ENCODE peak calls at places on chromosome 10, in nine cellular contexts. K is HCT116, U is PC-3, D is neural progenitor cell, C is MM.1S, N is SK-N-SH, B is GM23248, Q is GM23338, Y is hepatocyte. T is an unnamed sample.

GRCh38 chr10:14477408-14477710 is 146.6 kb upstream of the FRMD4A start:
- DNase-seq in C (no peak), B (peak; percentile 72), Q (no peak), D (no peak), N (no peak), U (no peak), K (no peak), Y (no peak), T (no peak)

GRCh38 chr10:132239126-132240031 is 52.6 kb downstream of the DPYSL4 start:
- DNase-seq in C (no peak), B (no peak), Y (no peak), Q (no peak), K (no peak), N (peak; percentile 91), U (no peak), D (peak; percentile 33), T (no peak)

GRCh38 chr10:15363031-15363430 is 8.1 kb downstream of the FAM171A1 start:
- DNase-seq in B (no peak), K (no peak), C (no peak), Y (no peak), N (no peak), U (no peak), Q (no peak), D (no peak), T (no peak)

GRCh38 chr10:71975087-71975890 is 11.1 kb downstream of the CHST3 start:
- DNase-seq in Y (no peak), Q (no peak), B (peak; percentile 71), U (peak; percentile 58), N (no peak), K (no peak), C (no peak), D (no peak), T (no peak)

GRCh38 chr10:34488476-34489130 is 326.5 kb downstream of the PARD3 start:
- DNase-seq in U (no peak), N (no peak), Q (no peak), D (no peak), Y (no peak), K (no peak), C (no peak), B (no peak), T (no peak)

GRCh38 chr10:110311357-110311949 is 6.7 kb upstream of the SMNDC1 start:
- DNase-seq in C (peak; percentile 72), U (peak; percentile 76), N (peak; percentile 64), D (peak; percentile 82), Q (peak; percentile 87), B (peak; percentile 82), K (peak; percentile 80), Y (peak; percentile 81), T (peak; percentile 77)

GRCh38 chr10:27723436-27723835 is 22.2 kb downstream of the MKX start:
- DNase-seq in U (no peak), B (peak; percentile 93), D (no peak), N (no peak), Q (peak; percentile 21), Y (no peak), C (no peak), K (no peak), T (no peak)

GRCh38 chr10:69439813-69440506 is 11.3 kb upstream of the TSPAN15 start:
- DNase-seq in B (peak; percentile 83), Y (peak; percentile 87), D (peak; percentile 16), C (no peak), K (no peak), Q (peak; percentile 29), U (peak; percentile 96), N (no peak), T (no peak)

GRCh38 chr10:88346151-88346977 is 236.8 kb downstream of the RNLS start:
- DNase-seq in K (no peak), D (no peak), N (no peak), U (no peak), B (no peak), Y (peak; percentile 8), C (no peak), Q (peak; percentile 19), T (no peak)

GRCh38 chr10:80760914-80761371 is 223.2 kb downstream of the SH2D4B start:
- DNase-seq in C (peak; percentile 25), U (no peak), D (no peak), Q (no peak), B (no peak), Y (no peak), N (no peak), K (no peak), T (no peak)

GRCh38 chr10:72283131-72283530 is 9.4 kb downstream of the DDIT4 start:
- DNase-seq in Q (no peak), N (no peak), U (no peak), K (no peak), D (no peak), C (no peak), Y (no peak), B (no peak), T (no peak)

GRCh38 chr10:110398419-110399162 is 93.9 kb upstream of the SMNDC1 start:
- DNase-seq in D (peak; percentile 23), Y (peak; percentile 92), K (peak; percentile 99), C (no peak), Q (peak; percentile 28), B (peak; percentile 99), U (peak; percentile 96), N (no peak), T (no peak)

GRCh38 chr10:91284486-91285090 is 64.1 kb downstream of the PCGF5 start:
- DNase-seq in N (no peak), C (no peak), K (no peak), D (no peak), Y (no peak), B (no peak), Q (peak; percentile 47), U (no peak), T (no peak)

GRCh38 chr10:71770789-71771188 is 2.5 kb downstream of the VSIR start:
- DNase-seq in C (no peak), Y (no peak), U (no peak), N (no peak), B (peak; percentile 45), K (no peak), D (no peak), Q (no peak), T (no peak)

GRCh38 chr10:5776881-5777197 is 36.4 kb downstream of the GDI2 start:
- DNase-seq in N (no peak), Q (no peak), U (peak; percentile 20), Y (no peak), C (no peak), D (no peak), K (no peak), B (peak; percentile 94), T (no peak)

GRCh38 chr10:9331583-9332008 is 1277.1 kb downstream of the GATA3 start:
- DNase-seq in C (peak; percentile 77), D (peak; percentile 49), Q (peak; percentile 62), B (peak; percentile 69), Y (peak; percentile 75), U (peak; percentile 32), N (peak; percentile 56), K (peak; percentile 19), T (peak; percentile 66)
- TF ChIP-seq EZH2phosphoT487 in C (no peak), D (no peak), Q (no peak), B (no peak), Y (no peak), U (no peak), N (no peak), K (no peak), T (no peak)

DNA sequence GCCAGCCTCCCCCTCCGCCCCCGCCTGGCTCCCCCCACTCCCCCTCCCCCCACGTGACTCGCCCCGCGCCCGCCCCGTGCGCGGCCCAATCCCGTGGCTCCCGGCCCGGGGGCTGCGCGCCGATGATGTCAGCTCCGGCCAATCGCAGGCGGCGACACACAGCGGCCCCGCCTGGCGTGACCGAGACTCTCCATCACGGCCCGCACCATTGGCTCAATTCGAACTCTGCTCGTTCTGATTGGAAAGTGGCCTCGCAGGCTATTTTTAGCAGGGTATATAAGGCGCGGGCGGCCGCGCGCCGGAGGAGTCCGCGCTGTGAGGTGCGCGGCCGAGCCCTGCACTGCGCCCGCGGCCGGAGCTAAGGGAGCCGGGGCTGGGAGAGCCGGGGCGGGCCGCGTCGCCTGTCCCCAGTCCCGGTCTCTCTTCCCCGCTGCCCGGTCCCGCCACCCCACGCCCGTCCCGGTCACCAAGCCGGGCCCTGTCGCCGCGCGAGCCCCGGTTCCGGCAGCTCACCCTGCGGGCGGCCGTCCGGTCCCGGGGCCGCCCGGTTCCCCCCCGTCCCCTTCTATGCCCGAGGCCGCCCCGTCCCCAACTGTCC is 341 bp upstream of the KLF6 start:
- DNase-seq in Y (peak; percentile 99), D (peak; percentile 99), Q (peak; percentile 96), C (peak; percentile 98), K (peak; percentile 91), U (peak; percentile 91), B (peak; percentile 97), N (peak; percentile 100), T (peak; percentile 99)
- H2AFZ ChIP-seq in Y (no peak overlapping the region), D (no peak overlapping the region), Q (no peak overlapping the region), C (no peak overlapping the region), K (no peak overlapping the region), U (no peak overlapping the region), B (no peak overlapping the region), N (no peak overlapping the region), T (no peak overlapping the region)

DNA sequence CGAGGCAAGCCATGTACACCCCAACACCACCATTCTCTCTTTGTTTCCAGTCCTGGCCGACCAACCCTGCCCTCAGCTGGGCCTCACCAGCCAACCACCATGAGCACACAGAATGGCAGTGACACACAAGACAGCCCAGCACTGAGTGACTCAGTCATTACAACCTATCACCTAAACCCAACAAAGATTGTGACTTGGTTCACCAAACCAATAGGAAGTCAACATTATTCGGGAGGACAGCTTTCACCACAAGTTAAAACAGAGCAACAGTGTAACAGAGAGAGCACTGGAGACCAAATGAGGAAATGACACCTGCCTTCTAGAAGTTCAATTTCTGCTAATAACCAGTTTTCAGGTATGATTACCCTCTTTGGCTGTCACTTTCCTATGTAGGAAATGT is 72.1 kb downstream of the DNMBP start:
- DNase-seq in N (no peak), B (no peak), D (no peak), C (no peak), Y (no peak), Q (no peak), K (no peak), U (no peak), T (no peak)
- H3K27ac ChIP-seq in N (no peak overlapping the region), B (no peak overlapping the region), D (no peak overlapping the region), C (no peak overlapping the region), Y (peak overlapping the region; percentile 11), Q (no peak overlapping the region), K (no peak overlapping the region), U (no peak overlapping the region), T (no peak overlapping the region)

DNA sequence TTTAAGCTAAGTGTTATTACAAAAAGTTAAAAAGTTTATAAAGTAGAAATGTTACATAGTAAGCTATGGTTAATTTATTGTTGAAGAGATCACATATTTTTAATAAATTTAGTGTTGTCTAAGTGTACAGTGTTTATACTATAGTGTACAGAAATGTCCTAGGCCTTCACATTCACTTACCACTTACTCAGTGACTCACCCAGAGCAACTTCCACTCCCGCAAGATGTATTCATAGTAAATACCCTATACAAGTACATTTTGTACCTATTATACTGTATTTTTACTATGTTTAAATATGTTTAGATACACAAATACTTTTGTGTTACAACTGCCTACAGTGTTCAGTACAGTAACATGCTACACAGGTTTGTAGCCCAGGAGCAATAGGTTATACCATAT is 69.2 kb downstream of the DNAJC1 start:
- DNase-seq in B (no peak), Y (no peak), U (no peak), N (no peak), Q (no peak), D (no peak), C (no peak), K (no peak), T (no peak)
- TF ChIP-seq EZH2phosphoT487 in B (no peak), Y (no peak), U (no peak), N (no peak), Q (no peak), D (no peak), C (no peak), K (no peak), T (no peak)

T was measured in OCI-LY7.